ENCODE peak calls at places on chromosomes 5 and 9, in seven cellular contexts. T is prostate gland, S is dorsolateral prefrontal cortex, C is NCI-H1105, R is HCEC 1CT, H is HT1080, W is HTR-8/SVneo. Q is an unnamed sample.

GRCh38 chr5:31751620-31752019 is 112.7 kb downstream of the PDZD2 start:
- DNase-seq in W (no peak), S (peak), C (no peak), T (no peak), H (no peak), R (no peak), Q (no peak)

GRCh38 chr9:81827616-81828296 is 100.5 kb upstream of the SPATA31D4 start:
- DNase-seq in T (no peak), H (no peak), C (no peak), R (no peak), W (no peak), S (no peak), Q (no peak)

GRCh38 chr5:11105706-11106105 is 344.7 kb upstream of the DAP start:
- DNase-seq in T (no peak), S (no peak), W (no peak), H (no peak), C (no peak), R (no peak), Q (no peak)

GRCh38 chr5:127337876-127338275 is 47.3 kb downstream of the MEGF10 start:
- DNase-seq in T (no peak), R (no peak), H (no peak), W (no peak), C (no peak), S (no peak), Q (no peak)

GRCh38 chr5:133048993-133049725 is 2.7 kb upstream of the HSPA4 start:
- DNase-seq in C (no peak), S (no peak), T (no peak), W (no peak), R (peak), H (no peak), Q (no peak)

GRCh38 chr5:136006164-136006563 is 22.6 kb upstream of the TGFBI start:
- DNase-seq in T (no peak), C (no peak), W (no peak), S (no peak), R (peak), H (no peak), Q (no peak)

GRCh38 chr9:122057211-122057610 is 35.9 kb downstream of the TTLL11 start:
- DNase-seq in C (no peak), H (no peak), S (no peak), W (no peak), T (no peak), R (no peak), Q (no peak)

GRCh38 chr5:93385665-93386064 is 195.4 kb downstream of the NR2F1-AS1 start:
- DNase-seq in W (peak), C (no peak), T (no peak), R (peak), S (no peak), H (no peak), Q (no peak)

GRCh38 chr9:121684381-121685145 is 33.1 kb downstream of the DAB2IP start:
- DNase-seq in S (no peak), W (peak), C (no peak), R (no peak), H (peak), T (no peak), Q (peak)

GRCh38 chr5:93746406-93747056 is 5.1 kb upstream of the POU5F2 start:
- DNase-seq in R (peak), T (no peak), S (no peak), C (no peak), W (no peak), H (peak), Q (no peak)

GRCh38 chr5:78213799-78214198 is 80.7 kb downstream of the AP3B1 start:
- DNase-seq in T (no peak), S (no peak), W (no peak), H (no peak), C (no peak), R (no peak), Q (no peak)

GRCh38 chr9:19201899-19202891 is 28.3 kb upstream of the DENND4C start:
- DNase-seq in W (no peak), T (peak), H (no peak), S (no peak), C (no peak), R (no peak), Q (peak)

GRCh38 chr5:149433524-149434131 is 54.5 kb upstream of the IL17B start:
- DNase-seq in C (no peak), S (no peak), H (no peak), R (no peak), W (no peak), T (no peak), Q (no peak)

GRCh38 chr5:156505101-156505500 is 178.1 kb downstream of the SGCD start:
- DNase-seq in H (no peak), S (no peak), T (no peak), W (no peak), C (no peak), R (no peak), Q (no peak)

GRCh38 chr9:5621327-5621726 is 7.6 kb upstream of the RIC1 start:
- DNase-seq in R (peak), T (no peak), C (no peak), W (no peak), H (peak), S (no peak), Q (no peak)

GRCh38 chr9:115275753-115276152 is 157.8 kb upstream of the TNC start:
- DNase-seq in W (no peak), T (no peak), S (no peak), C (no peak), R (no peak), H (peak), Q (no peak)

GRCh38 chr9:21559402-21560280 is 77.5 kb upstream of the IFNE start:
- DNase-seq in R (peak), H (peak), C (peak), W (peak), T (peak), S (no peak), Q (no peak)

GRCh38 chr5:74641778-74642542 is 1.4 kb upstream of the ENC1 start:
- DNase-seq in H (peak), C (no peak), W (peak), R (peak), S (peak), T (peak), Q (peak)